ENCODE peak calls at places on chromosome 21, in five cellular contexts. J is NT2/D1, G is AG04450, V is DND-41, F is fibroblast of lung. C is an unnamed sample.

GRCh38 chr21:37914211-37914900 is 1.9 kb downstream of the KCNJ6 start:
- DNase-seq in J (peak; percentile 58), G (no peak), V (peak; percentile 48), F (peak; percentile 17), C (no peak)

GRCh38 chr21:37348664-37349063 is 17.9 kb upstream of the DYRK1A start:
- DNase-seq in J (no peak), G (no peak), V (no peak), F (peak; percentile 25), C (no peak)

GRCh38 chr21:33640697-33641338 is 723 bp downstream of the CRYZL1 start:
- DNase-seq in J (no peak), G (no peak), V (peak; percentile 18), F (peak; percentile 28), C (no peak)

GRCh38 chr21:32545948-32546441 is 39.3 kb downstream of the TCP10L start:
- DNase-seq in J (no peak), G (no peak), V (no peak), F (no peak), C (no peak)

GRCh38 chr21:34845521-34846213 is 176.9 kb downstream of the CLIC6 start:
- DNase-seq in J (no peak), G (peak; percentile 51), V (no peak), F (peak; percentile 93), C (peak; percentile 72)

GRCh38 chr21:42041246-42041645 is 29.9 kb upstream of the UMODL1 start:
- DNase-seq in J (no peak), G (no peak), V (no peak), F (no peak), C (no peak)

GRCh38 chr21:26405071-26405470 is 168.0 kb downstream of the CYYR1 start:
- DNase-seq in J (no peak), G (no peak), V (no peak), F (peak; percentile 13), C (no peak)

GRCh38 chr21:35257413-35257812 is 208.3 kb upstream of the RUNX1 start:
- DNase-seq in J (no peak), G (peak; percentile 68), V (no peak), F (peak; percentile 97), C (no peak)

GRCh38 chr21:34904526-34905298 is 144.4 kb downstream of the RUNX1 start:
- DNase-seq in J (no peak), G (no peak), V (no peak), F (no peak), C (no peak)

GRCh38 chr21:16534408-16535099 is 804.8 kb downstream of the USP25 start:
- DNase-seq in J (no peak), G (no peak), V (no peak), F (peak; percentile 87), C (peak; percentile 56)

GRCh38 chr21:31337991-31338891 is 5.8 kb downstream of the TIAM1 start:
- DNase-seq in J (no peak), G (no peak), V (no peak), F (no peak), C (no peak)

GRCh38 chr21:26624983-26625519 is 52.0 kb upstream of the CYYR1 start:
- DNase-seq in J (no peak), G (no peak), V (peak; percentile 52), F (no peak), C (peak; percentile 62)

GRCh38 chr21:17780539-17780938 is 38.6 kb downstream of the C21orf91 start:
- DNase-seq in J (no peak), G (no peak), V (no peak), F (no peak), C (no peak)

GRCh38 chr21:42614811-42615342 is 38.5 kb upstream of the PDE9A start:
- DNase-seq in J (no peak), G (no peak), V (peak; percentile 65), F (no peak), C (no peak)

GRCh38 chr21:41622831-41623548 is 115.0 kb upstream of the TMPRSS2 start:
- DNase-seq in J (no peak), G (no peak), V (no peak), F (no peak), C (no peak)

GRCh38 chr21:36297938-36298572 is 21.9 kb upstream of the MORC3 start:
- DNase-seq in J (no peak), G (no peak), V (peak; percentile 51), F (no peak), C (peak; percentile 2)

GRCh38 chr21:42310411-42311001 is 4.7 kb downstream of the TFF3 start:
- DNase-seq in J (no peak), G (no peak), V (no peak), F (no peak), C (peak; percentile 53)

GRCh38 chr21:38306833-38307232 is 50.0 kb downstream of the KCNJ15 start:
- DNase-seq in J (no peak), G (peak; percentile 93), V (no peak), F (peak; percentile 99), C (no peak)

GRCh38 chr21:37139902-37140301 is 66.8 kb downstream of the TTC3 start:
- DNase-seq in J (peak; percentile 84), G (no peak), V (no peak), F (peak; percentile 77), C (no peak)

GRCh38 chr21:32771134-32771523 is 426 bp downstream of the PAXBP1 start:
- DNase-seq in J (peak; percentile 39), G (peak; percentile 20), V (peak; percentile 64), F (peak; percentile 63), C (peak; percentile 73)

GRCh38 chr21:21688877-21689276 is 690.7 kb downstream of the NCAM2 start:
- DNase-seq in J (peak; percentile 56), G (no peak), V (peak; percentile 39), F (peak; percentile 65), C (peak; percentile 34)

GRCh38 chr21:34722684-34723300 is 54.0 kb downstream of the CLIC6 start:
- DNase-seq in J (peak; percentile 42), G (no peak), V (peak; percentile 36), F (no peak), C (no peak)

GRCh38 chr21:37536616-37537278 is 170.2 kb downstream of the DYRK1A start:
- DNase-seq in J (peak; percentile 32), G (no peak), V (no peak), F (no peak), C (no peak)

GRCh38 chr21:25244735-25245134 is 362.5 kb downstream of the MRPL39 start:
- DNase-seq in J (no peak), G (no peak), V (no peak), F (no peak), C (no peak)

GRCh38 chr21:32422064-32422463 is 9.6 kb downstream of the EVA1C start:
- DNase-seq in J (no peak), G (no peak), V (no peak), F (no peak), C (no peak)

GRCh38 chr21:35136586-35137254 is 87.6 kb upstream of the RUNX1 start:
- DNase-seq in J (peak; percentile 38), G (no peak), V (no peak), F (peak; percentile 14), C (no peak)

GRCh38 chr21:36892201-36892600 is 74.3 kb downstream of the HLCS start:
- DNase-seq in J (no peak), G (no peak), V (no peak), F (no peak), C (no peak)

GRCh38 chr21:34526618-34527290 is 14.7 kb upstream of the KCNE1 start:
- DNase-seq in J (peak; percentile 94), G (peak; percentile 100), V (no peak), F (peak; percentile 100), C (no peak)

GRCh38 chr21:42221581-42222345 is 2.8 kb downstream of the ABCG1 start:
- DNase-seq in J (no peak), G (peak; percentile 29), V (no peak), F (peak; percentile 65), C (no peak)

GRCh38 chr21:33578959-33579542 is 9.4 kb downstream of the DONSON start:
- DNase-seq in J (no peak), G (no peak), V (no peak), F (peak; percentile 33), C (no peak)

GRCh38 chr21:39373634-39374033 is 24.7 kb upstream of the HMGN1 start:
- DNase-seq in J (no peak), G (no peak), V (no peak), F (peak; percentile 36), C (no peak)

GRCh38 chr21:15278851-15279250 is 214.1 kb upstream of the NRIP1 start:
- DNase-seq in J (no peak), G (no peak), V (no peak), F (no peak), C (no peak)
- H3K4me3 ChIP-seq in J (no peak overlapping the region), G (no peak overlapping the region), V (no peak overlapping the region), F (no peak overlapping the region), C (no peak overlapping the region)

GRCh38 chr21:14541840-14542495 is 4.1 kb downstream of the SAMSN1 start:
- DNase-seq in J (no peak), G (no peak), V (peak; percentile 50), F (no peak), C (no peak)

GRCh38 chr21:14545906-14546480 is at the start of gene SAMSN1:
- DNase-seq in J (no peak), G (no peak), V (peak; percentile 84), F (no peak), C (no peak)

GRCh38 chr21:14547834-14548513 is 1.9 kb upstream of the SAMSN1 start:
- DNase-seq in J (no peak), G (no peak), V (no peak), F (no peak), C (no peak)

GRCh38 chr21:14542638-14543037 is 3.5 kb downstream of the SAMSN1 start:
- DNase-seq in J (no peak), G (no peak), V (no peak), F (no peak), C (no peak)

GRCh38 chr21:14543983-14544382 is 2.1 kb downstream of the SAMSN1 start:
- DNase-seq in J (no peak), G (no peak), V (no peak), F (no peak), C (no peak)
- H3K4me3 ChIP-seq in J (no peak overlapping the region), G (no peak overlapping the region), V (peak overlapping the region; percentile 40), F (no peak overlapping the region), C (peak overlapping the region; percentile 38)

GRCh38 chr21:45114475-45114874 is 40.1 kb downstream of the ADARB1 start:
- DNase-seq in J (no peak), G (no peak), V (no peak), F (no peak), C (no peak)

GRCh38 chr21:45113543-45113942 is 39.2 kb downstream of the ADARB1 start:
- DNase-seq in J (no peak), G (no peak), V (no peak), F (no peak), C (no peak)

GRCh38 chr21:45112371-45112770 is 38.0 kb downstream of the ADARB1 start:
- DNase-seq in J (no peak), G (no peak), V (no peak), F (no peak), C (no peak)

GRCh38 chr21:45115141-45115540 is 40.8 kb downstream of the ADARB1 start:
- DNase-seq in J (no peak), G (no peak), V (no peak), F (no peak), C (no peak)

DNA sequence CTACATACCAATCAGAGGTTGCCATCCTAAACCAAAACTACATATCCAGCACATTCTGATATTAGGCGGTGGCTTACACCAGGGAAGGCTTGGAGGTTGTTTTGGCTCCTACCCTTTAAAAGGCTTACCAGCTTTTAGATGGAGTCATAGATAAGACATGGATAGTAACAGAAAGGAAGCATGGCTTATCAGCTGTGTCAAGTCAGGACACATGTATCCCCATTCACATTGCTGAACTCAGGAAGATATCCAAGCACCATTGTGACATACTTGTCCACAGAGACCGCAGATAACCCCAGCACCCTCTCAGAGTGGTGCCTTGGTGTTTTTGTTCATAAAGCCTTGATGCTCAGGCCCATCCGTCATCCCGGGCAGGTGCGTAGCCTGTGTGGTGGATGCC is 39.7 kb downstream of the ADARB1 start:
- DNase-seq in J (no peak), G (no peak), V (no peak), F (no peak), C (no peak)
- H3K4me3 ChIP-seq in J (no peak overlapping the region), G (no peak overlapping the region), V (no peak overlapping the region), F (no peak overlapping the region), C (no peak overlapping the region)

GRCh38 chr21:28856588-28857250 is 136.0 kb downstream of the LTN1 start:
- DNase-seq in J (peak; percentile 18), G (no peak), V (no peak), F (peak; percentile 20), C (no peak)
- H3K4me3 ChIP-seq in J (no peak overlapping the region), G (no peak overlapping the region), V (no peak overlapping the region), F (no peak overlapping the region), C (no peak overlapping the region)

C was measured in left lung.